ENCODE peak calls at places on chromosomes 6 and 20, in four cellular contexts. H is Panc1, Y is brain microvascular endothelial cell, J is GM12878. K is an unnamed sample. For H3K36me3, the result is how much of the 10 kb centered on the place peaks cover.

GRCh38 chr6:2952557-2953095 is 18.7 kb downstream of the SERPINB6 start:
- DNase-seq in H (peak), Y (peak), J (no peak), K (peak)

GRCh38 chr6:134196568-134197301 is 121.2 kb downstream of the SGK1 start:
- DNase-seq in H (no peak), J (no peak), Y (no peak), K (no peak)

GRCh38 chr6:132020138-132020551 is 69.0 kb upstream of the CCN2 start:
- DNase-seq in H (no peak), Y (no peak), J (no peak), K (peak)

GRCh38 chr20:62536731-62537401 is 61.1 kb upstream of the GATA5 start:
- DNase-seq in Y (no peak), H (no peak), J (no peak), K (no peak)

GRCh38 chr6:70108230-70108629 is 194.7 kb downstream of the COL9A1 start:
- DNase-seq in Y (peak), H (peak), J (peak), K (no peak)

GRCh38 chr6:46688117-46688965 is 656 bp downstream of the TDRD6 start:
- DNase-seq in H (no peak), Y (no peak), J (no peak), K (no peak)

GRCh38 chr20:39633689-39634088 is 671.5 kb downstream of the DHX35 start:
- DNase-seq in J (no peak), Y (no peak), H (no peak), K (no peak)

GRCh38 chr6:6583836-6584235 is 4.7 kb upstream of the LY86 start:
- DNase-seq in Y (no peak), H (no peak), J (no peak), K (no peak)

GRCh38 chr20:62599216-62600110 is 42.8 kb upstream of the SLCO4A1 start:
- DNase-seq in H (no peak), Y (no peak), J (no peak), K (no peak)

GRCh38 chr6:159097256-159097655 is 52.5 kb upstream of the TAGAP start:
- DNase-seq in J (no peak), Y (no peak), H (no peak), K (no peak)

GRCh38 chr6:108454356-108454755 is 106.4 kb upstream of the FOXO3 start:
- DNase-seq in H (no peak), J (no peak), Y (no peak), K (no peak)

GRCh38 chr6:51350308-51350904 is 531.7 kb downstream of the TFAP2B start:
- DNase-seq in H (no peak), Y (peak), J (no peak), K (no peak)

GRCh38 chr6:16276991-16277981 is 38.9 kb downstream of the GMPR start:
- DNase-seq in Y (peak), J (no peak), H (peak), K (peak)

GRCh38 chr6:143744593-143745151 is 66.9 kb downstream of the PHACTR2 start:
- DNase-seq in Y (no peak), H (no peak), J (no peak), K (no peak)

GRCh38 chr6:153673750-153674149 is 365.3 kb upstream of the OPRM1 start:
- DNase-seq in J (no peak), H (no peak), Y (no peak), K (no peak)

GRCh38 chr6:34338811-34339210 is 53.7 kb downstream of the NUDT3 start:
- DNase-seq in Y (no peak), J (no peak), H (no peak), K (no peak)

GRCh38 chr6:25312703-25313102 is 33.5 kb downstream of the CARMIL1 start:
- DNase-seq in J (no peak), H (no peak), Y (peak), K (no peak)

GRCh38 chr20:62663484-62664315 is 21.4 kb downstream of the SLCO4A1 start:
- DNase-seq in H (no peak), J (no peak), Y (no peak), K (no peak)

GRCh38 chr6:20907486-20908071 is 373.3 kb downstream of the CDKAL1 start:
- DNase-seq in Y (no peak), H (no peak), J (no peak), K (no peak)

GRCh38 chr6:11357285-11357684 is 124.8 kb upstream of the NEDD9 start:
- DNase-seq in H (no peak), J (no peak), Y (no peak), K (no peak)

GRCh38 chr6:70474751-70475150 is 61.4 kb downstream of the FAM135A start:
- DNase-seq in J (no peak), H (no peak), Y (peak), K (no peak)

GRCh38 chr6:55445648-55446204 is 118.5 kb downstream of the GFRAL start:
- DNase-seq in Y (peak), J (peak), H (peak), K (no peak)

GRCh38 chr6:42349753-42350573 is 101.8 kb downstream of the TRERF1 start:
- DNase-seq in J (no peak), Y (no peak), H (no peak), K (no peak)

GRCh38 chr6:169725270-169726048 is 1.2 kb upstream of the PHF10 start:
- DNase-seq in H (no peak), J (no peak), Y (peak), K (peak)
- H3K4me3 ChIP-seq in H (peak), J (peak), Y (peak), K (peak)

DNA sequence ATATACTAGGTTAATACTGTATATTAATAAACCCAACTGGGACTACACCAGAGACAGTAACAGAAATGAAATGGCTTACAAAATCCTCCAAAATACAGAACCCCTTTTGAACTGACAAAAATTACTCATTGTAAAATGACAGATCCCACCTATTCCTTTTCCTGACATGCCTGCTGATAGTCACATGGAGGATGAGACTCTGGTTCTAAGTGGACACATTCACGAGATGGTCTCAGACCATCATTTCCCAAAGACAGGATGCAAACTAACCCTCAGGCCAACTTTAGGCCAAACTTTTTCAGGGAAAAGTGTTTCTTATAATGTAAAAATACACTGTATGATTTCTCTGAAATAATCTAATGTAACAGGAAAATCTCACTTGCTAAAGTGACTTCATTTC is 22.5 kb downstream of the TBC1D7 start:
- DNase-seq in H (no peak), J (no peak), Y (no peak), K (no peak)
- H3K27ac ChIP-seq in H (no peak), J (no peak), Y (no peak), K (no peak)

DNA sequence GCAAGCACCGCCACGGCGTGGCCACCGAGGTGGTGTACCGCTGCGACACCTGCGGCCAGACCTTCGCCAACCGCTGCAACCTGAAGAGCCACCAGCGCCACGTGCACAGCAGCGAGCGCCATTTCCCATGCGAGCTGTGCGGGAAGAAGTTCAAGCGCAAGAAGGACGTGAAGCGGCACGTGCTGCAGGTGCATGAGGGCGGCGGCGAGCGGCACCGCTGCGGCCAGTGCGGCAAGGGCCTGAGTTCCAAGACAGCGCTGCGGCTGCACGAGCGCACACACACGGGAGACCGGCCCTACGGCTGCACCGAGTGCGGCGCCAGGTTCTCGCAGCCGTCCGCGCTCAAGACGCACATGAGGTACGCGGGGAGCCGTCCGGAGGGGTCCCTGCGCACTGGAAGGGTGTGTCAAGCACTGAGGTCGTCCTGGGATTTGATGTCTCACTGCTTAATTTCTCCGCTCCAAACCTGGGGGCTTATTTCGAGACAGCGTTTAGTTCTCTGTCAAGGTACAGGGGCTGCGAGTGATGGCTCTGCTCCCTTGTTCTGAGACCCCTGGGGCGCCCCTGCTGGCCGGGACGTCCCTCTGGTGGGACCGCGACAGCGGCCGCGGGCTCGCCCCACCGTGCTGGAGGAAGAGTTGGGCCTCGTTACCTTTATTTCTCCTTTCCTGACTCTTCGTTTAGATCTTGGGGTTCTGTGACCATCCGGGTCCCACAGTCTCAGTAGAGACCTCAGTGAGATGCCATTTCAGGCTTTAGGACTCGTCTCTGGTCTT is 3.6 kb downstream of the GZF1 start:
- DNase-seq in H (no peak), Y (no peak), J (no peak), K (no peak)
- H3K36me3 ChIP-seq in H (under half), Y (under half), J (under half), K (under half)

GRCh38 chr20:49698477-49698876 is 15.2 kb downstream of the B4GALT5 start:
- DNase-seq in J (no peak), H (no peak), Y (no peak), K (no peak)

GRCh38 chr20:49701313-49701731 is 12.4 kb downstream of the B4GALT5 start:
- DNase-seq in H (no peak), J (no peak), Y (no peak), K (no peak)

GRCh38 chr20:49697071-49697470 is 16.6 kb downstream of the B4GALT5 start:
- DNase-seq in H (no peak), Y (no peak), J (no peak), K (no peak)

GRCh38 chr20:49700411-49701185 is 13.1 kb downstream of the B4GALT5 start:
- DNase-seq in Y (peak), H (no peak), J (no peak), K (no peak)

DNA sequence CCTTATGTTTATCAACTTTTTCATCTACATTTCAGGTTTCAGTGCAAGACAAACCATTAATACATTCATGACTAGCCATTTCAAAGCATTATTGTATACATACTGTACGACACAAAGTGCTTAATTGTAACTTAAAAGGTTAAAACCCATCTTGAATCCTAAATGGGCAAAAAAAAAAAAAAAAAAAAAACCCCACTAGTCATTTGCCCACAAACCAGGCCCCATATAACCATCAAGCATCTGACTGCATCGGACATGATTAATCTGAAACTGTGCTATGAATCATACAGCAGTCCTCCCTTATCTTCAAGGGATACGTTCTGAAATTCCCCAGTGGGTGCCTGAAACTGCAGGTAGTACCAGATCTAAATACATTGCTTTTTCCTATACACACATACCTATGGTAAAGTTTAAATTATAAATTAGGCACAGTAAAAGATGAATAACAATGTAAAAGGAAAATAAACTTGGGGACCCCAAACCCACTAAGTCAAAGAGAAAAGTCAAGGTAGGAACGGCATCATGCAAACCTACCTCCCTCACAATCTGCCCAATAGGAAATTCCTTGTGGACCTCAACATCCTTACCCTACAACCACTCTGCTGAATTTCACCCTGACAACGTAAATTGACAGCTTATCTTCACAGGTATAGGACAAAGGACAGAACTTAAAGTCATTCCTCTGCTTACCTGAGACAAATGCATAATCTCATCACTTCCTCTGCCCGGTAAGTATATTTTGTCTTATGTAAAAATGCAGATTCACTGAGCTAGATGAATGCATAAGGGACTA is 14.3 kb downstream of the B4GALT5 start:
- DNase-seq in Y (peak), J (no peak), H (no peak), K (no peak)
- H3K4me3 ChIP-seq in Y (no peak), J (peak), H (no peak), K (no peak)

DNA sequence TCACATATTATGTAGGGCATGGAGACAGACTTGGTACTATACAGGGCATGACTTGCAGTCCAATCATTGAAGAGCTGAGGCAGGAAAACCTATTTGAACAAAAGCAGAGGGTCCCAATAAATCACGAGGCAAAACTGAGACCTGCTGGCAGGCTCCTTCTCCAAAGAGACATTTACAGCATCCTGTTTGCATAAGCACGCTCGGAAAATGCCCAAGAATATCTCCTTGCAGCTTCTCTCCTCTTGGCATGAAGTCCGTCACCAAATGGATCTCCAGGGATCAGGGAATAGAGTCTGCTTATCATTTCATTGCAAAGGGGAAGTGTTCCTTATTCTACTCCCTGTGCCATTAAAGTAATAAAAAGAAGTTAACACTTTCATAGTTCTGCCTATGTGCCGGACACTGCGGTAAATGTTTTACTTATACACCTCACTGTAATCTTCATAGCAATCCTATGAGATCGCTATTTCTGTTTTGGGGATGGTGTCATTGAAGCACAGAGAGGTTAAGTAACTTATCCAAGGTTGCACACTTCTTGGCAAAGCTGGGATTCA is 177.6 kb downstream of the TSHZ2 start:
- DNase-seq in J (no peak), Y (no peak), H (no peak), K (no peak)
- H3K27ac ChIP-seq in J (no peak), Y (no peak), H (no peak), K (no peak)

GRCh38 chr20:34995192-34995591 is 39.5 kb downstream of the MYH7B start:
- DNase-seq in H (no peak), Y (no peak), J (no peak), K (no peak)

GRCh38 chr20:34997171-34997570 is 41.5 kb downstream of the MYH7B start:
- DNase-seq in J (no peak), H (no peak), Y (no peak), K (no peak)

GRCh38 chr20:34995696-34996095 is 40.0 kb downstream of the MYH7B start:
- DNase-seq in Y (no peak), J (no peak), H (no peak), K (no peak)

GRCh38 chr20:34997774-34998173 is 42.1 kb downstream of the MYH7B start:
- DNase-seq in Y (no peak), J (no peak), H (no peak), K (no peak)

DNA sequence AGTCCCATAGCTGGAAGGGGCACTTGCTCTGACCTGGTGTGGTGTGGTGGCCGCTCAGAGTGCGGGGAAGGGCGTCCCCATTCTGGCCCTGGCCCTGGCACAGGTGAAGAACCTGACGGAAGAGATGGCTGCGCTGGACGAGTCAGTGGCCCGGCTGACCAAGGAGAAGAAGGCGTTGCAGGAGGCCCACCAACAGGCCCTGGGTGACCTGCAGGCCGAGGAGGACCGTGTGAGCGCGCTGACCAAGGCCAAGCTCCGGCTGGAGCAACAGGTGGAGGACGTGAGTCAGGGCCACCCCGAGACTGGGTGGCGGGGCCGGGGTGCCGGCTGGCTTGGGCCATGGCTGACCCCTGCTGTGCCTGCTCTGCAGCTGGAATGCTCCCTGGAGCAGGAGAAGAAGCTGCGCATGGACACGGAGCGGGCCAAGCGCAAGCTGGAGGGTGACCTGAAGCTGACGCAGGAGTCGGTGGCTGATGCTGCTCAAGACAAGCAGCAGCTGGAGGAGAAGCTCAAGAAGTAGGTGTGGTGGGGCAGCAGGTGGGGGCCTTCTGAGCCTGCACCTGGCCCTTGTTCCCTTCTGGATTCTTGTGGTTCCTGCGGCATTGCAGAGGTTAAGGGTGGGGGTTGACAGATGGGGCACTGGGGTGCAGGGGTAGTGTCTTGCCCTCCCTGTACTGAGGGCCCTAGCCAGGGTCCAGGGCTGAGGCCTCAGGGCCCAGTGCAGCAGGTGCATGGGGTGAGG is 40.7 kb downstream of the MYH7B start:
- DNase-seq in Y (no peak), H (no peak), J (no peak), K (no peak)
- H3K36me3 ChIP-seq in Y (under half), H (under half), J (under half), K (half or more)

DNA sequence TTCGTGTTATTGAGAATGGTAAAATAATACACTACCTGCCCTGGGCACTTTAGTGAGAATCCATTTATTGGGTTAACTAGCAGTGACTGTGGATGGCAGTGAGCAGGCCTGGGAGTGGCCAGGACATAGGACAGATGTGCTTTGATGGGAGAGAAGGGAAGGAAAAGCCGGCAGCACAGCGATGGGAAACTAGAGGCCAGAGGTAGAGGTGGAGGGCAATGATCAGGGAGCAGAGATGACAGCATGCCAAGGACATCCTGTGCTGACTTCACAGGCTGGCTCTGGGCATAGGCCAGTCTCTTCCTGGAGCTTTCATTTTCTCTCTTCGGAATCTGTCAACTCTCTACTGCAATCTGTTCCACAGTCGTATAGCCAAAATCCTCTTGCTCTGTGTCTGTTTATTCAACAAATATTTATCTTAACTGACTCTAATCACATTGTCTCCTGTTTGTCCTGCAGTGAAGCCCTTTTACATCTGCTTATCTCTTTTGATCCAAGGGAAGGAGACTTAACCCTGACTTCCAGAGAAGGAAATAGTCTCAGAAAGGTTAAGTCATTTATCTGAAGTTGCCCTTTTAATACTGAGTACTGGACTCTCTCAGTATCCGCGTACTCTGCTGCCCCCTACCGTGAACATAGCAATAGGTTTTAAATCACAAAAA is 18.4 kb upstream of the MMP24 start:
- DNase-seq in Y (peak), H (peak), J (peak), K (peak)
- H3K4me3 ChIP-seq in Y (no peak), H (no peak), J (no peak), K (peak)

GRCh38 chr6:52697903-52698302 is 27.0 kb downstream of the TMEM14A start:
- DNase-seq in H (no peak), Y (no peak), J (no peak), K (no peak)
- H3K27ac ChIP-seq in H (no peak), Y (no peak), J (no peak), K (no peak)